ENCODE peak calls at places on chromosomes 7 and 10, in four cellular contexts. One of them, this sample, is unnamed.
A peak's percentile ranks its signal among the peaks of the same experiment; 100 is the strongest.

GRCh38 chr7:117951285-117951684 is 78.0 kb upstream of the CTTNBP2 start:
- DNase-seq in body of pancreas: no peak
- DNase-seq in H9: no peak
- DNase-seq in PC-9: no peak
- DNase-seq in this sample: no peak

GRCh38 chr7:104106106-104106505 is 101.7 kb downstream of the ORC5 start:
- DNase-seq in body of pancreas: no peak
- DNase-seq in H9: no peak
- DNase-seq in PC-9: no peak
- DNase-seq in this sample: peak; percentile 33

GRCh38 chr7:105346593-105347322 is 42.0 kb downstream of the SRPK2 start:
- DNase-seq in body of pancreas: no peak
- DNase-seq in H9: no peak
- DNase-seq in PC-9: no peak
- DNase-seq in this sample: no peak

GRCh38 chr10:132572545-132572937 is 35.0 kb downstream of the INPP5A start:
- DNase-seq in body of pancreas: no peak
- DNase-seq in H9: no peak
- DNase-seq in PC-9: peak; percentile 39
- DNase-seq in this sample: no peak

GRCh38 chr10:37467246-37467645 is 341.8 kb downstream of the ANKRD30A start:
- DNase-seq in body of pancreas: no peak
- DNase-seq in H9: no peak
- DNase-seq in PC-9: no peak
- DNase-seq in this sample: no peak

GRCh38 chr10:47423476-47423875 is 39.4 kb upstream of the ZNF488 start:
- DNase-seq in body of pancreas: no peak
- DNase-seq in H9: peak; percentile 35
- DNase-seq in PC-9: peak; percentile 66
- DNase-seq in this sample: no peak

GRCh38 chr10:129525408-129525807 is 58.4 kb downstream of the MGMT start:
- DNase-seq in body of pancreas: no peak
- DNase-seq in H9: peak; percentile 10
- DNase-seq in PC-9: no peak
- DNase-seq in this sample: no peak

GRCh38 chr7:4878336-4879335 is 4.9 kb downstream of the RADIL start:
- DNase-seq in body of pancreas: no peak
- DNase-seq in H9: no peak
- DNase-seq in PC-9: no peak
- DNase-seq in this sample: no peak

GRCh38 chr7:117661312-117661711 is 181.5 kb downstream of the CFTR start:
- DNase-seq in body of pancreas: no peak
- DNase-seq in H9: no peak
- DNase-seq in PC-9: no peak
- DNase-seq in this sample: no peak

GRCh38 chr7:42720871-42721835 is 190.7 kb downstream of the C7orf25 start:
- DNase-seq in body of pancreas: no peak
- DNase-seq in H9: no peak
- DNase-seq in PC-9: no peak
- DNase-seq in this sample: no peak

GRCh38 chr7:46165281-46165680 is 244.2 kb upstream of the IGFBP3 start:
- DNase-seq in body of pancreas: no peak
- DNase-seq in H9: no peak
- DNase-seq in PC-9: peak; percentile 49
- DNase-seq in this sample: no peak

GRCh38 chr10:121426307-121426706 is 171.9 kb downstream of the FGFR2 start:
- DNase-seq in body of pancreas: no peak
- DNase-seq in H9: peak; percentile 52
- DNase-seq in PC-9: no peak
- DNase-seq in this sample: peak; percentile 32

GRCh38 chr10:42684517-42684916 is 46.1 kb upstream of the ZNF33B start:
- DNase-seq in body of pancreas: no peak
- DNase-seq in H9: no peak
- DNase-seq in PC-9: peak; percentile 15
- DNase-seq in this sample: no peak

GRCh38 chr10:119288574-119289001 is 81.2 kb downstream of the GRK5 start:
- DNase-seq in body of pancreas: no peak
- DNase-seq in H9: no peak
- DNase-seq in PC-9: no peak
- DNase-seq in this sample: no peak
- H3K27ac ChIP-seq in body of pancreas: no peak overlapping the region
- H3K27ac ChIP-seq in H9: no peak overlapping the region
- H3K27ac ChIP-seq in PC-9: no peak overlapping the region
- H3K27ac ChIP-seq in this sample: no peak overlapping the region

DNA sequence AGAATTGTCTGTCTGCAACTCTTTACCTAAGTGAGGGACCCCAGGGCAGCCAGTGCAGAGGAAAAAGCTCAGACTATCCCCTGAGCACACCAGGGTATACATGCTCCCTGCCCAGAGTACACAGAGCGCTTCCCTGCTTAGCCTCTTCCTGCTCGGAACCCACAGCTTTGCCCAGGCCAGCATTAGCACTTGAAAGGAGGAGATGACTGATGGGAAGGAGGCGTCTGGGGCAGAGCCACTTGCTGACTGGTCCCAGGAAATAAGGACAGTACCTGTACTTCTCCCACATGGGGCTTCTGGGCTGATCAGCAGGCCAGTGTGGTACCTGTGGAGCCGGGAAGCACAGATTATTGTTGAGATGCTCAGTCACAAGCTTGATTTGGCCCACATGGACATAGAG is 48.4 kb upstream of the TRIM8 start:
- DNase-seq in body of pancreas: no peak
- DNase-seq in H9: peak; percentile 71
- DNase-seq in PC-9: no peak
- DNase-seq in this sample: no peak
- H3K27ac ChIP-seq in body of pancreas: no peak overlapping the region
- H3K27ac ChIP-seq in H9: no peak overlapping the region
- H3K27ac ChIP-seq in PC-9: no peak overlapping the region
- H3K27ac ChIP-seq in this sample: no peak overlapping the region

GRCh38 chr7:149836434-149836833 is 1.7 kb upstream of the ZNF862 start:
- DNase-seq in body of pancreas: no peak
- DNase-seq in H9: no peak
- DNase-seq in PC-9: no peak
- DNase-seq in this sample: no peak

GRCh38 chr7:149838224-149838991 is at the start of gene ZNF862:
- DNase-seq in body of pancreas: peak; percentile 97
- DNase-seq in H9: peak; percentile 99
- DNase-seq in PC-9: peak; percentile 95
- DNase-seq in this sample: peak; percentile 100

GRCh38 chr7:149839933-149840332 is 1.8 kb downstream of the ZNF862 start:
- DNase-seq in body of pancreas: no peak
- DNase-seq in H9: no peak
- DNase-seq in PC-9: no peak
- DNase-seq in this sample: no peak

GRCh38 chr7:149837620-149838223 is 453 bp upstream of the ZNF862 start:
- DNase-seq in body of pancreas: no peak
- DNase-seq in H9: no peak
- DNase-seq in PC-9: no peak
- DNase-seq in this sample: no peak

DNA sequence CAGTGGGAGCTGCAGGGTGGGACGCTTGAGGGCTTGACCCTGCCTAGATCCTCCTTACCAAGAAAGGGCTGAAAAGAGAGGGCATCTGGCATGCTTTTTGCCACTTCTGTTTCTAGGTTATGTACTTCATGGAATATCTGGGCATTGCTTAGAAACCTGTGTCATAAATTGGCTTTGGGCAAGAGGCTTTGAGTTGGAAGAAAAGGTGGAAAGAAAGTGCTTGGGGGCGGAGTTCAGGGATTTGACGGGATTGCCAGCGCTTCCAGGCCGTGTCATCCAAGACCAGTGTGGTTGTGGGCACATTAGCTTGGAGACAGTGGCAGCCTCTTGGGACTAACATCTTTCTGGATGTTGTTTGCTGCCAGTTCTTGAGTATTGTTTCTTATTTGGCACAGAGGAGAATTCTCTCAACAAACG is 825 bp downstream of the ZNF862 start:
- DNase-seq in body of pancreas: no peak
- DNase-seq in H9: no peak
- DNase-seq in PC-9: no peak
- DNase-seq in this sample: no peak
- H3K27ac ChIP-seq in body of pancreas: peak overlapping the region; percentile 76
- H3K27ac ChIP-seq in H9: no peak overlapping the region
- H3K27ac ChIP-seq in PC-9: no peak overlapping the region
- H3K27ac ChIP-seq in this sample: no peak overlapping the region

DNA sequence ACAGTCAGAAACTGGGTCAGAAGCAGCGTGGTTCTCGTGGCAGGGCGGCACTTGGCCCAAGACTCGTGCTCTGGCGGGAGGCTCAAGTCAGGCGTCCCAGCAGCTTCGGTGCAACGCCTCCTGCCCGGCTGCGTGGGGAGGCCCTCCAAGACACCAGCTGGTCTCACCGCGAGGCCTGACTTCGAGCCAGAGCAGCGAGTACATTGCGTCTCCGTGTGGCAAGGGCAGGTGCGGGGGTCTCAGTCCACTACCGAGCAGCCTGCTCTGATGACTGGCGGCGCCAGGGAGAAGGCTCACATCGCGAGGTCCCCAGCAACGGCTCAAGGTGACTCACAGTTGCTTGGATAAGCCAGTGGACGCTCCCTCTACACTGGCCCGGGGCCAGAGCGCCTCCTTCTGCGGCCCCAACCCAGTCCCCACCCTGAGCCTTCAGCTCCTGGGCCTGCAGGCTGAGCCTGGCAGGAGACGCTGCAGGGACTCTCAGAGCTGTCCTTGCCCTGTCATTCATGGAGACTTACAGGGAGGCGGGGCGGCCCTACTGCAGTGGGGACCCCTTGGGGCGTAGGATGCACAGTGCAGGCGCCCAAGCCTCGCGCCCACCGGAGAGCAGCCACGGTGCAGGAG is 41.9 kb upstream of the PRKAR1B start:
- DNase-seq in body of pancreas: no peak
- DNase-seq in H9: peak; percentile 63
- DNase-seq in PC-9: no peak
- DNase-seq in this sample: peak; percentile 32
- H3K27ac ChIP-seq in body of pancreas: no peak overlapping the region
- H3K27ac ChIP-seq in H9: no peak overlapping the region
- H3K27ac ChIP-seq in PC-9: no peak overlapping the region
- H3K27ac ChIP-seq in this sample: no peak overlapping the region

DNA sequence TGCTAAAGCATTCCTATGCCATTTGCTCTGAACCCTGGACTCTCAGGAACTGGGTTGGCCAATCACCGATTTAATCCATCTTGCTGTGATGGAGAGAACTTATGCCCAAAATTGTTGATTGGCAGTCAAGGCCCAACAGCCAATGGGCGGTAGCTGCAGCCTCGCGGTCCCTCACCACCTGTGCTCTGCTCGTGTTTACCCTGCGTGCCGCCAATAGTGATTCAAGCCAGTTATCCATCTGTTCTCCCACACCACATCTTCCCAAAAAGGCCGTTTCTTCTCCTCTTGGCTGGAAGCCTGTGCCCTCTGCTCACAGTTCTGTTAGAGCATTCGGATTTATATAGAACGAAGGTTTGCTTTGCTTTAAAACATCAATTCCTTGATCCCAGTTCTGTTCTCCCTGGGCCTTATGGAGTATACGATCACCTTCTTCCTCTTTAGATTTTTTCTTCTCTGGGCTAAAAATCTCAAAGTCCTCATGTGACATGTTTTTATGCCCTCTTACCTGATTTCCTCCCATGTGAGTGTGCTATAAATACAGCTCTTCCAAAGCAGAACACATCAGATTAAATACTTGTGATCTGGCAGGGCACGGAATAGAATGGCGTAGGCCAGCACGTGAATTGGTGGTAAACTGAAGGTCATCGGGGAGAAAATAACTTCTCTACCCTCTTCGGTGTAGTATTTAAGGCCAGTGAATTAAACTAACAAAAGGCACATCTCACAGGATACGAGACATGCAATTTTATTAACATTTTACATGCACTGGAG is 212.8 kb downstream of the NSUN6 start:
- DNase-seq in body of pancreas: no peak
- DNase-seq in H9: no peak
- DNase-seq in PC-9: no peak
- DNase-seq in this sample: no peak
- H3K27ac ChIP-seq in body of pancreas: no peak overlapping the region
- H3K27ac ChIP-seq in H9: no peak overlapping the region
- H3K27ac ChIP-seq in PC-9: no peak overlapping the region
- H3K27ac ChIP-seq in this sample: no peak overlapping the region

GRCh38 chr7:21318916-21319270 is 109.0 kb upstream of the SP4 start:
- DNase-seq in body of pancreas: no peak
- DNase-seq in H9: no peak
- DNase-seq in PC-9: no peak
- DNase-seq in this sample: no peak
- H3K27ac ChIP-seq in body of pancreas: no peak overlapping the region
- H3K27ac ChIP-seq in H9: no peak overlapping the region
- H3K27ac ChIP-seq in PC-9: no peak overlapping the region
- H3K27ac ChIP-seq in this sample: no peak overlapping the region

This sample was measured in K562.